ENCODE peak calls at places on chromosomes 16 and 17, in seven cellular contexts. P is AG10803; Y is kidney tubule cell; X is T-helper 17 cell; D is skeletal muscle cell; B is T-cell; U is naive thymus-derived CD4-positive, alpha-beta T cell. W is an unnamed sample.

GRCh38 chr17:43309505-43310329 is 75.9 kb upstream of the RNU2-1 start:
- DNase-seq in P (no peak), Y (no peak), X (no peak), D (no peak), B (no peak), U (no peak), W (no peak)

GRCh38 chr17:7640783-7641182 is 9.9 kb upstream of the ATP1B2 start:
- DNase-seq in P (no peak), Y (no peak), X (no peak), D (no peak), B (no peak), U (no peak), W (no peak)

GRCh38 chr17:7041607-7042506 is 2.0 kb downstream of the SLC16A11 start:
- DNase-seq in P (no peak), Y (no peak), X (no peak), D (no peak), B (no peak), U (no peak), W (no peak)

GRCh38 chr16:943971-944370 is 26.8 kb downstream of the LMF1 start:
- DNase-seq in P (no peak), Y (no peak), X (no peak), D (no peak), B (no peak), U (no peak), W (no peak)

GRCh38 chr17:32701860-32702259 is 175.1 kb downstream of the MYO1D start:
- DNase-seq in P (no peak), Y (no peak), X (no peak), D (no peak), B (no peak), U (no peak), W (no peak)

GRCh38 chr16:21162661-21163151 is 4.2 kb downstream of the LDAF1 start:
- DNase-seq in P (peak; percentile 80), Y (peak; percentile 81), X (no peak), D (no peak), B (no peak), U (no peak), W (no peak)

GRCh38 chr17:56638536-56639177 is 45.2 kb downstream of the NOG start:
- DNase-seq in P (peak; percentile 79), Y (no peak), X (no peak), D (no peak), B (no peak), U (no peak), W (no peak)

GRCh38 chr17:17205368-17206148 is 575 bp downstream of the PLD6 start:
- DNase-seq in P (peak; percentile 55), Y (peak; percentile 75), X (peak; percentile 52), D (no peak), B (peak; percentile 58), U (peak; percentile 42), W (peak; percentile 34)

GRCh38 chr17:44745301-44745700 is 13.5 kb upstream of the ADAM11 start:
- DNase-seq in P (no peak), Y (no peak), X (no peak), D (no peak), B (no peak), U (no peak), W (no peak)

GRCh38 chr16:6837722-6838121 is 494.9 kb upstream of the RBFOX1 start:
- DNase-seq in P (no peak), Y (peak; percentile 27), X (no peak), D (no peak), B (no peak), U (no peak), W (no peak)

W was measured in BE2C.